ENCODE peak calls at places on chromosomes 5 and 9, in ten cellular contexts. One of them, this sample, is unnamed.

GRCh38 chr9:124941689-124942561 is 1.0 kb upstream of the GOLGA1 start:
- DNase-seq in T-cell: peak; percentile 60
- DNase-seq in sciatic nerve: peak; percentile 74
- DNase-seq in A673: peak; percentile 43
- DNase-seq in GM13977: peak; percentile 46
- DNase-seq in amniotic stem cell: no peak
- DNase-seq in fibroblast of lung: peak; percentile 63
- DNase-seq in NCI-H1092 treated with DMSO at 0.1 percent for 48 hours: peak; percentile 64
- DNase-seq in stimulated activated CD4-positive, alpha-beta T cell treated with anti-CD3 and anti-CD28 coated beads, Interleukin-15, amount 100 ng/mL, for 1 hour: peak; percentile 43
- DNase-seq in mucosa of gallbladder: peak; percentile 55
- DNase-seq in this sample: no peak

GRCh38 chr5:157464518-157465171 is 4.6 kb downstream of the NIPAL4 start:
- DNase-seq in NCI-H1092 treated with DMSO at 0.1 percent for 48 hours: no peak
- DNase-seq in GM13977: peak; percentile 60
- DNase-seq in T-cell: no peak
- DNase-seq in stimulated activated CD4-positive, alpha-beta T cell treated with anti-CD3 and anti-CD28 coated beads, Interleukin-15, amount 100 ng/mL, for 1 hour: no peak
- DNase-seq in fibroblast of lung: peak; percentile 90
- DNase-seq in mucosa of gallbladder: peak; percentile 27
- DNase-seq in A673: peak; percentile 68
- DNase-seq in amniotic stem cell: peak; percentile 50
- DNase-seq in sciatic nerve: no peak
- DNase-seq in this sample: no peak

GRCh38 chr9:79567671-79568098 is 4.1 kb upstream of the TLE4 start:
- DNase-seq in amniotic stem cell: no peak
- DNase-seq in mucosa of gallbladder: no peak
- DNase-seq in fibroblast of lung: no peak
- DNase-seq in T-cell: no peak
- DNase-seq in sciatic nerve: no peak
- DNase-seq in NCI-H1092 treated with DMSO at 0.1 percent for 48 hours: no peak
- DNase-seq in A673: no peak
- DNase-seq in GM13977: no peak
- DNase-seq in stimulated activated CD4-positive, alpha-beta T cell treated with anti-CD3 and anti-CD28 coated beads, Interleukin-15, amount 100 ng/mL, for 1 hour: no peak
- DNase-seq in this sample: no peak

GRCh38 chr5:78636682-78637081 is 11.9 kb downstream of the LHFPL2 start:
- DNase-seq in amniotic stem cell: no peak
- DNase-seq in sciatic nerve: no peak
- DNase-seq in stimulated activated CD4-positive, alpha-beta T cell treated with anti-CD3 and anti-CD28 coated beads, Interleukin-15, amount 100 ng/mL, for 1 hour: no peak
- DNase-seq in mucosa of gallbladder: no peak
- DNase-seq in NCI-H1092 treated with DMSO at 0.1 percent for 48 hours: no peak
- DNase-seq in fibroblast of lung: no peak
- DNase-seq in A673: no peak
- DNase-seq in GM13977: no peak
- DNase-seq in T-cell: no peak
- DNase-seq in this sample: no peak

GRCh38 chr5:96434201-96434645 is 1.2 kb upstream of the PCSK1 start:
- DNase-seq in mucosa of gallbladder: peak; percentile 67
- DNase-seq in GM13977: peak; percentile 28
- DNase-seq in sciatic nerve: peak; percentile 76
- DNase-seq in NCI-H1092 treated with DMSO at 0.1 percent for 48 hours: peak; percentile 94
- DNase-seq in A673: peak; percentile 89
- DNase-seq in amniotic stem cell: peak; percentile 50
- DNase-seq in T-cell: peak; percentile 13
- DNase-seq in fibroblast of lung: peak; percentile 78
- DNase-seq in stimulated activated CD4-positive, alpha-beta T cell treated with anti-CD3 and anti-CD28 coated beads, Interleukin-15, amount 100 ng/mL, for 1 hour: no peak
- DNase-seq in this sample: peak; percentile 9

GRCh38 chr9:91855196-91855595 is 94.8 kb downstream of the ROR2 start:
- DNase-seq in fibroblast of lung: no peak
- DNase-seq in sciatic nerve: no peak
- DNase-seq in GM13977: no peak
- DNase-seq in T-cell: no peak
- DNase-seq in mucosa of gallbladder: no peak
- DNase-seq in NCI-H1092 treated with DMSO at 0.1 percent for 48 hours: no peak
- DNase-seq in amniotic stem cell: no peak
- DNase-seq in stimulated activated CD4-positive, alpha-beta T cell treated with anti-CD3 and anti-CD28 coated beads, Interleukin-15, amount 100 ng/mL, for 1 hour: no peak
- DNase-seq in A673: no peak
- DNase-seq in this sample: no peak

GRCh38 chr5:169280286-169280685 is 20.7 kb downstream of the SLIT3 start:
- DNase-seq in stimulated activated CD4-positive, alpha-beta T cell treated with anti-CD3 and anti-CD28 coated beads, Interleukin-15, amount 100 ng/mL, for 1 hour: no peak
- DNase-seq in A673: no peak
- DNase-seq in sciatic nerve: no peak
- DNase-seq in mucosa of gallbladder: no peak
- DNase-seq in fibroblast of lung: peak; percentile 22
- DNase-seq in GM13977: no peak
- DNase-seq in T-cell: no peak
- DNase-seq in NCI-H1092 treated with DMSO at 0.1 percent for 48 hours: no peak
- DNase-seq in amniotic stem cell: no peak
- DNase-seq in this sample: no peak

GRCh38 chr9:134971196-134971595 is 53.5 kb upstream of the FCN1 start:
- DNase-seq in stimulated activated CD4-positive, alpha-beta T cell treated with anti-CD3 and anti-CD28 coated beads, Interleukin-15, amount 100 ng/mL, for 1 hour: no peak
- DNase-seq in NCI-H1092 treated with DMSO at 0.1 percent for 48 hours: no peak
- DNase-seq in T-cell: no peak
- DNase-seq in amniotic stem cell: no peak
- DNase-seq in sciatic nerve: peak; percentile 14
- DNase-seq in fibroblast of lung: no peak
- DNase-seq in mucosa of gallbladder: no peak
- DNase-seq in GM13977: no peak
- DNase-seq in A673: no peak
- DNase-seq in this sample: no peak

GRCh38 chr9:91995000-91995399 is 45.0 kb upstream of the ROR2 start:
- DNase-seq in sciatic nerve: no peak
- DNase-seq in mucosa of gallbladder: no peak
- DNase-seq in fibroblast of lung: no peak
- DNase-seq in NCI-H1092 treated with DMSO at 0.1 percent for 48 hours: no peak
- DNase-seq in amniotic stem cell: no peak
- DNase-seq in A673: no peak
- DNase-seq in T-cell: no peak
- DNase-seq in GM13977: no peak
- DNase-seq in stimulated activated CD4-positive, alpha-beta T cell treated with anti-CD3 and anti-CD28 coated beads, Interleukin-15, amount 100 ng/mL, for 1 hour: no peak
- DNase-seq in this sample: no peak

This sample was measured in HS-27A.